ENCODE peak calls at places on chromosomes 16 and 17, in seven cellular contexts. M, H, Q, N, L, A and W are unnamed samples. For H3K4me1, the result is how much of the 10 kb centered on the place peaks cover.

GRCh38 chr17:58621174-58621573 is 70.7 kb downstream of the TEX14 start:
- DNase-seq in M (no peak), H (no peak), Q (no peak), N (no peak), L (no peak), A (no peak), W (no peak)

GRCh38 chr17:66415366-66416206 is 113.2 kb downstream of the PRKCA start:
- DNase-seq in M (no peak), H (no peak), Q (no peak), N (no peak), L (no peak), A (no peak), W (no peak)

GRCh38 chr17:29291163-29291752 is 2.7 kb downstream of the NUFIP2 start:
- DNase-seq in M (no peak), H (no peak), Q (no peak), N (peak), L (no peak), A (peak), W (no peak)

GRCh38 chr16:68417711-68418301 is 30.5 kb downstream of the SMPD3 start:
- DNase-seq in M (no peak), H (no peak), Q (peak), N (no peak), L (peak), A (peak), W (no peak)

GRCh38 chr17:76458580-76459490 is 5.9 kb upstream of the UBE2O start:
- DNase-seq in M (no peak), H (peak), Q (no peak), N (peak), L (no peak), A (no peak), W (no peak)

GRCh38 chr17:68036304-68037147 is 991 bp downstream of the KPNA2 start:
- DNase-seq in M (no peak), H (no peak), Q (no peak), N (peak), L (no peak), A (no peak), W (no peak)

GRCh38 chr17:60653569-60653968 is 24.1 kb upstream of the BCAS3 start:
- DNase-seq in M (no peak), H (no peak), Q (no peak), N (no peak), L (no peak), A (no peak), W (no peak)

GRCh38 chr16:46573008-46573833 is 48.0 kb downstream of the SHCBP1 start:
- DNase-seq in M (no peak), H (no peak), Q (no peak), N (no peak), L (no peak), A (no peak), W (no peak)

GRCh38 chr16:61897657-61898056 is 138.6 kb downstream of the CDH8 start:
- DNase-seq in M (no peak), H (no peak), Q (no peak), N (no peak), L (no peak), A (no peak), W (no peak)

GRCh38 chr16:2969545-2970521 is 685 bp downstream of the PAQR4 start:
- DNase-seq in M (no peak), H (peak), Q (peak), N (no peak), L (peak), A (peak), W (no peak)

GRCh38 chr16:31504159-31504558 is 4.0 kb downstream of the RUSF1 start:
- DNase-seq in M (no peak), H (no peak), Q (no peak), N (no peak), L (no peak), A (no peak), W (no peak)

GRCh38 chr17:50663812-50664374 is 29.2 kb downstream of the ABCC3 start:
- DNase-seq in M (no peak), H (no peak), Q (no peak), N (no peak), L (no peak), A (no peak), W (no peak)

GRCh38 chr17:50665838-50666237 is 31.2 kb downstream of the ABCC3 start:
- DNase-seq in M (no peak), H (no peak), Q (no peak), N (no peak), L (no peak), A (no peak), W (no peak)

GRCh38 chr17:50662632-50663225 is 28.0 kb downstream of the ABCC3 start:
- DNase-seq in M (no peak), H (no peak), Q (no peak), N (no peak), L (no peak), A (no peak), W (no peak)

GRCh38 chr17:50666316-50666715 is 31.6 kb downstream of the ABCC3 start:
- DNase-seq in M (no peak), H (no peak), Q (no peak), N (no peak), L (no peak), A (no peak), W (no peak)

DNA sequence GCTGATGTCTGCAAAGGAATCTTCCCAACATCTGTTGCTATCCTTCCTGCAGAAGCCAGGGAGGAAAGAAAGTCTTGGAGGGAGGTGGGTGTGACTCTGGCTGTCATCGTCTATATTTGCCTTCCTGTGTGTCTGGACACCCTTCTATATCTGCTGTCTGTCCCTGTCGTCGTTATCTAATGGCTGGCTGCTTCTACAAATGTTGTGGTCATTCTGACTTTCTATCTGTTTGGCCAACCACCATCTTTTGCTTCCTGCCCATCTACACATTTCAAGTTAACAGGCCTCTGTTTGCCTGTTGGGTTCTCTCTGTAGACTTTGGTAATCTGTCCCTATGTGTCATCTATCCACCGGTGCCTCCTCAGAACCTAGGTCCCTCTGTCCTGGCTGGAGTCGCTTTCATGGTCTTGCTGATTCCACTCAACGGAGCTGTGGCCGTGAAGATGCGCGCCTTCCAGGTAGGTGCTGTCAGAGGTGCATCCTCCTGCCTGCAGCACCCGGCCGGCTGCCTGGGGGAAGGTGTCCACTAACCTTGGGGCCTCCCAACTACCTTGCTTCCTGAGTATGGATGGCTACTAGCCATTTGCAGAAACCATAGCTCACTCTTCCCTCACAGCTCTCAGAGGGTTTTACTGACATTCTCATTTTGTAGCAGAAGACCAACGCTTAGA is 30.2 kb downstream of the ABCC3 start:
- DNase-seq in M (no peak), H (no peak), Q (no peak), N (no peak), L (no peak), A (no peak), W (no peak)
- TF ChIP-seq POLR2AphosphoS5 in M (no peak), H (no peak), Q (no peak), N (no peak), L (no peak), A (no peak), W (no peak)

DNA sequence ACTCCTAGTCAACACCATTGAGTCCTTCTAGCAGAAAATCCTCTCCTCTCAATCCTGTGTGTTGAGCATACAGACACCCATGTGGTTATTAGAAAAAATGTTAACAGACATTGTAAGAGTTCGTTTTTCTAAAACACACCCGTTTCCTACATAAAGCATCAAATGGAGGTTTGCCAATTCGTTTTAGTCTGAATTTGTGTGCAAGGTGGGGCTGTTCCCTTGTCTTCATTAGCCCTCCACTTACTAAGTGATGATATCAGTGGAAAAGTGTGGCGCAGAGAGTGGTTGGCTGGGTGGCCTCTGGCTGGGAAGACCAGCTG is 2.7 kb downstream of the NHERF1 start:
- DNase-seq in M (no peak), H (no peak), Q (no peak), N (no peak), L (no peak), A (no peak), W (no peak)
- H3K4me1 ChIP-seq in M (half or more), H (under half), Q (half or more), N (half or more), L (under half), A (under half), W (under half)

GRCh38 chr17:32483451-32484019 is 3.3 kb upstream of the CDK5R1 start:
- DNase-seq in M (peak), H (peak), Q (peak), N (no peak), L (peak), A (peak), W (peak)
- TF ChIP-seq POLR2AphosphoS5 in M (no peak), H (no peak), Q (peak), N (no peak), L (peak), A (peak), W (no peak)

DNA sequence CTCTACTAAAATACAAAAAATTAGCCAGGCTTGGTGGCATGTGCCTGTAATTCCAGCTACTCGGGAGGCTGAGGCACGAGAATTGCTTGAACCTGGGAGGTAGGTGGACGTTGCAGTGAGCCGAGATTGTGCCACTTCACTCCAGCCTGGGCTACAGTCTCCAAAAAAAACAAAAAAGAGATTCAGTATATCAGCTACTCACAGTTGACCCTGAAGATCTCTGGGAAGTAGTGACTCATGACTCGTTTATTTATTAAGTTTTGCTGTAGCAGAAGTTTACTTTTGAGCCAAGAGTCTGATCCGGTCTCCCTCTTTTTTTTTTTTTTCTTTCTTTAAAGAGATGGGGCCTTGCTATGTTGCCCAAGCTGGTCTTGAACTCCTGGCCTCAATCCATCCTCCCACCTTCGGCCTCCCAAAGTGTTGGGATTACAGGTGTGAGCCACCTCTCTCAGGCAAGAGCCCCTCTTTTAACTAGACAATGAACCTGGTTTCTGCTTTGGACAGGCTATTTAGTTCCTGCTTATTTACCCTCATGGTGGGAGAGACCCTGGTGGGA is 4.4 kb downstream of the MVP start:
- DNase-seq in M (no peak), H (no peak), Q (no peak), N (no peak), L (no peak), A (no peak), W (no peak)
- H3K4me1 ChIP-seq in M (half or more), H (under half), Q (half or more), N (half or more), L (under half), A (under half), W (half or more)

GRCh38 chr16:24114876-24115275 is 141.3 kb upstream of the CACNG3 start:
- DNase-seq in M (no peak), H (no peak), Q (no peak), N (no peak), L (no peak), A (no peak), W (peak)
- TF ChIP-seq POLR2AphosphoS5 in M (no peak), H (no peak), Q (no peak), N (no peak), L (no peak), A (no peak), W (no peak)

GRCh38 chr16:89317729-89318429 is 100.4 kb downstream of the ZNF778 start:
- DNase-seq in M (no peak), H (no peak), Q (peak), N (no peak), L (no peak), A (no peak), W (no peak)

GRCh38 chr16:89319628-89319882 is 102.1 kb downstream of the ZNF778 start:
- DNase-seq in M (no peak), H (no peak), Q (no peak), N (no peak), L (no peak), A (no peak), W (no peak)

GRCh38 chr16:89318430-89318758 is 100.9 kb downstream of the ZNF778 start:
- DNase-seq in M (no peak), H (no peak), Q (no peak), N (no peak), L (no peak), A (no peak), W (no peak)

GRCh38 chr16:89319883-89320716 is 102.6 kb downstream of the ZNF778 start:
- DNase-seq in M (no peak), H (no peak), Q (peak), N (no peak), L (peak), A (no peak), W (peak)

GRCh38 chr16:89318871-89319627 is 101.5 kb downstream of the ZNF778 start:
- DNase-seq in M (no peak), H (no peak), Q (peak), N (no peak), L (no peak), A (no peak), W (no peak)
- H3K4me1 ChIP-seq in M (half or more), H (half or more), Q (half or more), N (half or more), L (under half), A (under half), W (under half)

GRCh38 chr16:19419691-19420060 is 2.0 kb downstream of the TMC5 start:
- DNase-seq in M (no peak), H (no peak), Q (no peak), N (peak), L (no peak), A (no peak), W (no peak)
- TF ChIP-seq POLR2AphosphoS5 in M (no peak), H (no peak), Q (no peak), N (peak), L (no peak), A (no peak), W (no peak)